ENCODE peak calls at places on chromosomes 3 and 15, in six cellular contexts. One of them, this sample, is unnamed.
A peak's percentile ranks its signal among the peaks of the same experiment; 100 is the strongest.

GRCh38 chr3:129474986-129475804 is 35.2 kb downstream of the IFT122 start:
- DNase-seq in H1: no peak
- DNase-seq in lower lobe of right lung: no peak
- DNase-seq in upper lobe of left lung: no peak
- DNase-seq in psoas muscle: no peak
- DNase-seq in AG04450: no peak
- DNase-seq in this sample: no peak

GRCh38 chr3:157188391-157188790 is 28.4 kb upstream of the CCNL1 start:
- DNase-seq in lower lobe of right lung: no peak
- DNase-seq in psoas muscle: no peak
- DNase-seq in AG04450: no peak
- DNase-seq in upper lobe of left lung: no peak
- DNase-seq in H1: no peak
- DNase-seq in this sample: no peak

GRCh38 chr3:15279671-15280402 is 52.5 kb downstream of the SH3BP5 start:
- DNase-seq in psoas muscle: no peak
- DNase-seq in H1: no peak
- DNase-seq in upper lobe of left lung: no peak
- DNase-seq in AG04450: no peak
- DNase-seq in lower lobe of right lung: no peak
- DNase-seq in this sample: no peak

GRCh38 chr3:308597-309321 is 112.2 kb downstream of the CHL1 start:
- DNase-seq in psoas muscle: no peak
- DNase-seq in AG04450: no peak
- DNase-seq in lower lobe of right lung: no peak
- DNase-seq in upper lobe of left lung: no peak
- DNase-seq in H1: no peak
- DNase-seq in this sample: peak; percentile 35

GRCh38 chr15:57045741-57046382 is 127.4 kb downstream of the TCF12 start:
- DNase-seq in lower lobe of right lung: no peak
- DNase-seq in psoas muscle: no peak
- DNase-seq in AG04450: no peak
- DNase-seq in upper lobe of left lung: no peak
- DNase-seq in H1: no peak
- DNase-seq in this sample: no peak

GRCh38 chr3:98962189-98962930 is 60.9 kb upstream of the DCBLD2 start:
- DNase-seq in H1: no peak
- DNase-seq in upper lobe of left lung: no peak
- DNase-seq in lower lobe of right lung: no peak
- DNase-seq in psoas muscle: no peak
- DNase-seq in AG04450: peak; percentile 77
- DNase-seq in this sample: no peak

GRCh38 chr3:89232155-89232554 is 124.7 kb downstream of the EPHA3 start:
- DNase-seq in upper lobe of left lung: no peak
- DNase-seq in psoas muscle: no peak
- DNase-seq in lower lobe of right lung: no peak
- DNase-seq in H1: no peak
- DNase-seq in AG04450: no peak
- DNase-seq in this sample: no peak

GRCh38 chr3:85164446-85164845 is 205.7 kb downstream of the CADM2 start:
- DNase-seq in lower lobe of right lung: no peak
- DNase-seq in upper lobe of left lung: no peak
- DNase-seq in psoas muscle: no peak
- DNase-seq in AG04450: no peak
- DNase-seq in H1: no peak
- DNase-seq in this sample: no peak

GRCh38 chr3:10505050-10505790 is at the start of gene ATP2B2:
- DNase-seq in lower lobe of right lung: no peak
- DNase-seq in H1: peak; percentile 64
- DNase-seq in upper lobe of left lung: no peak
- DNase-seq in psoas muscle: no peak
- DNase-seq in AG04450: no peak
- DNase-seq in this sample: no peak

GRCh38 chr15:75702431-75702830 is 10.2 kb downstream of the CSPG4 start:
- DNase-seq in lower lobe of right lung: no peak
- DNase-seq in psoas muscle: no peak
- DNase-seq in upper lobe of left lung: no peak
- DNase-seq in H1: no peak
- DNase-seq in AG04450: no peak
- DNase-seq in this sample: no peak

GRCh38 chr15:99753066-99753465 is 19.8 kb upstream of the LYSMD4 start:
- DNase-seq in AG04450: no peak
- DNase-seq in upper lobe of left lung: no peak
- DNase-seq in psoas muscle: no peak
- DNase-seq in lower lobe of right lung: no peak
- DNase-seq in H1: no peak
- DNase-seq in this sample: no peak

GRCh38 chr3:156831006-156831405 is 4.9 kb downstream of the LEKR1 start:
- DNase-seq in AG04450: no peak
- DNase-seq in upper lobe of left lung: no peak
- DNase-seq in lower lobe of right lung: no peak
- DNase-seq in H1: no peak
- DNase-seq in psoas muscle: no peak
- DNase-seq in this sample: no peak

GRCh38 chr3:64368163-64369025 is 143.1 kb upstream of the PRICKLE2 start:
- DNase-seq in lower lobe of right lung: no peak
- DNase-seq in upper lobe of left lung: no peak
- DNase-seq in psoas muscle: no peak
- DNase-seq in H1: no peak
- DNase-seq in AG04450: no peak
- DNase-seq in this sample: no peak

GRCh38 chr3:152835311-152836102 is 576 bp downstream of the P2RY1 start:
- DNase-seq in AG04450: no peak
- DNase-seq in lower lobe of right lung: peak; percentile 84
- DNase-seq in psoas muscle: peak; percentile 61
- DNase-seq in H1: peak; percentile 72
- DNase-seq in upper lobe of left lung: peak; percentile 50
- DNase-seq in this sample: peak; percentile 51

GRCh38 chr3:55936549-55937052 is 449.5 kb upstream of the WNT5A start:
- DNase-seq in upper lobe of left lung: no peak
- DNase-seq in lower lobe of right lung: no peak
- DNase-seq in psoas muscle: no peak
- DNase-seq in AG04450: no peak
- DNase-seq in H1: no peak
- DNase-seq in this sample: no peak

GRCh38 chr3:49900491-49901153 is 3.1 kb downstream of the MST1R start:
- DNase-seq in H1: no peak
- DNase-seq in AG04450: no peak
- DNase-seq in upper lobe of left lung: peak; percentile 86
- DNase-seq in lower lobe of right lung: peak; percentile 86
- DNase-seq in psoas muscle: peak; percentile 71
- DNase-seq in this sample: peak; percentile 95

GRCh38 chr15:25719101-25719985 is 143.8 kb downstream of the ATP10A start:
- DNase-seq in upper lobe of left lung: no peak
- DNase-seq in H1: no peak
- DNase-seq in lower lobe of right lung: no peak
- DNase-seq in psoas muscle: no peak
- DNase-seq in AG04450: no peak
- DNase-seq in this sample: peak; percentile 59

GRCh38 chr3:47161983-47162694 is 1.8 kb downstream of the SETD2 start:
- DNase-seq in H1: no peak
- DNase-seq in AG04450: no peak
- DNase-seq in psoas muscle: no peak
- DNase-seq in lower lobe of right lung: no peak
- DNase-seq in upper lobe of left lung: no peak
- DNase-seq in this sample: no peak

GRCh38 chr3:115428825-115429224 is 194.5 kb upstream of the GAP43 start:
- DNase-seq in H1: no peak
- DNase-seq in upper lobe of left lung: no peak
- DNase-seq in lower lobe of right lung: no peak
- DNase-seq in psoas muscle: no peak
- DNase-seq in AG04450: no peak
- DNase-seq in this sample: no peak

GRCh38 chr15:90099072-90099867 is 3.0 kb downstream of the IDH2 start:
- DNase-seq in upper lobe of left lung: no peak
- DNase-seq in psoas muscle: no peak
- DNase-seq in AG04450: no peak
- DNase-seq in lower lobe of right lung: no peak
- DNase-seq in H1: no peak
- DNase-seq in this sample: no peak

GRCh38 chr15:51649659-51650521 is 27.3 kb upstream of the DMXL2 start:
- DNase-seq in lower lobe of right lung: no peak
- DNase-seq in AG04450: peak; percentile 50
- DNase-seq in H1: no peak
- DNase-seq in upper lobe of left lung: no peak
- DNase-seq in psoas muscle: no peak
- DNase-seq in this sample: no peak

GRCh38 chr15:78739996-78740903 is 71.0 kb downstream of the ADAMTS7 start:
- DNase-seq in psoas muscle: peak; percentile 57
- DNase-seq in H1: peak; percentile 96
- DNase-seq in AG04450: no peak
- DNase-seq in lower lobe of right lung: peak; percentile 72
- DNase-seq in upper lobe of left lung: peak; percentile 68
- DNase-seq in this sample: peak; percentile 79

GRCh38 chr15:99438222-99438592 is 127.6 kb upstream of the MEF2A start:
- DNase-seq in upper lobe of left lung: no peak
- DNase-seq in lower lobe of right lung: no peak
- DNase-seq in H1: no peak
- DNase-seq in psoas muscle: no peak
- DNase-seq in AG04450: no peak
- DNase-seq in this sample: peak; percentile 52

GRCh38 chr3:127915937-127916480 is 977 bp downstream of the KBTBD12 start:
- DNase-seq in upper lobe of left lung: no peak
- DNase-seq in AG04450: no peak
- DNase-seq in psoas muscle: no peak
- DNase-seq in lower lobe of right lung: no peak
- DNase-seq in H1: no peak
- DNase-seq in this sample: no peak

GRCh38 chr3:127911421-127911931 is 3.6 kb upstream of the KBTBD12 start:
- DNase-seq in upper lobe of left lung: no peak
- DNase-seq in AG04450: no peak
- DNase-seq in psoas muscle: no peak
- DNase-seq in lower lobe of right lung: no peak
- DNase-seq in H1: no peak
- DNase-seq in this sample: no peak

GRCh38 chr3:127915115-127915936 is at the start of gene KBTBD12:
- DNase-seq in lower lobe of right lung: peak; percentile 57
- DNase-seq in psoas muscle: peak; percentile 79
- DNase-seq in AG04450: no peak
- DNase-seq in upper lobe of left lung: peak; percentile 35
- DNase-seq in H1: peak; percentile 73
- DNase-seq in this sample: no peak

GRCh38 chr3:127909646-127910045 is 5.4 kb upstream of the KBTBD12 start:
- DNase-seq in lower lobe of right lung: no peak
- DNase-seq in upper lobe of left lung: no peak
- DNase-seq in AG04450: no peak
- DNase-seq in psoas muscle: no peak
- DNase-seq in H1: no peak
- DNase-seq in this sample: no peak

DNA sequence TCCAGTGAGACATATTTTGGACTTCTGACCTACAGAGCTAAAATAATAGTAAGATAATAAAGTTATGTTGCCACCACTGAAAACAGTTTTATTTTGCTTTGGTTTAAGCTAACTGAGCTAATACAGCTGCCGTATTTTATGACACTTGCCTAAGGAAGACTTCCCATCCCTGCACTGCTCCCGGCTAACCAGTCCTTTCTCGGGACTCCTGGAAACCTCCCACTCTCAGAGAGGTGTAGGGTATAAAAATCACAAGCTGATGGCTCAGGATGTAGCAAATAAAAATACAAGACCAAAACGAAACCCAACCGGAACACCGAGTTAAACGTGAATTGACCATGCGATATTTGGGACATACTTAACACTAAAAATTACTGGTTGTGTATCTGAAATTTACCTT is 448 bp upstream of the KBTBD12 start:
- DNase-seq in upper lobe of left lung: no peak
- DNase-seq in psoas muscle: no peak
- DNase-seq in lower lobe of right lung: no peak
- DNase-seq in H1: no peak
- DNase-seq in AG04450: no peak
- DNase-seq in this sample: no peak
- H3K4me3 ChIP-seq in upper lobe of left lung: peak overlapping the region; percentile 34
- H3K4me3 ChIP-seq in psoas muscle: peak overlapping the region; percentile 75
- H3K4me3 ChIP-seq in lower lobe of right lung: peak overlapping the region; percentile 60
- H3K4me3 ChIP-seq in H1: no peak overlapping the region
- H3K4me3 ChIP-seq in AG04450: no peak overlapping the region
- H3K4me3 ChIP-seq in this sample: peak overlapping the region; percentile 19

DNA sequence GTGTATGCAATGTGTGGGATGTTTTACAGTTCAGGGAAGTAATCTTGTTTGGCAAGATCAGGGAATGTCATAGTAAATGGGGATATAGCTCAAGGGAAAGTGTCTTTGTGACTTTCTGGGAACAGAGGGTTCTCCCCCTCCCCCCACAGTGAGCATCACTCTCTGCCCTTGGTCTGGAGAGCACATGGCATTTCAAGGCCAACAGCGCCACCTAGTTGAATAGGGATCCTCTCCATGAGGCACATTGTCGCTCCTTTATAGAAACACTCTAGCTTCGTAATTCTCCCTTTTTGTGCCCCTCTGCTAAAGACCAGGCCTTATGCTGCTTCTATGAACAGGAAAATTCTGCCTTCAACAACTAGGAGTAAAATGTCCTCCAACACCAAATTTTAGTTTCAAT is 37.1 kb upstream of the ARNT2 start:
- DNase-seq in upper lobe of left lung: no peak
- DNase-seq in H1: peak; percentile 69
- DNase-seq in lower lobe of right lung: no peak
- DNase-seq in psoas muscle: no peak
- DNase-seq in AG04450: no peak
- DNase-seq in this sample: no peak
- TF ChIP-seq CTCF in upper lobe of left lung: no peak
- TF ChIP-seq CTCF in H1: peak; percentile 66
- TF ChIP-seq CTCF in lower lobe of right lung: no peak
- TF ChIP-seq CTCF in psoas muscle: no peak
- TF ChIP-seq CTCF in AG04450: peak; percentile 9
- TF ChIP-seq CTCF in this sample: no peak

GRCh38 chr3:58627580-58627894 is 39.0 kb downstream of the FAM3D start:
- DNase-seq in upper lobe of left lung: no peak
- DNase-seq in lower lobe of right lung: no peak
- DNase-seq in H1: no peak
- DNase-seq in psoas muscle: no peak
- DNase-seq in AG04450: no peak
- DNase-seq in this sample: no peak

GRCh38 chr3:58629629-58630028 is 36.9 kb downstream of the FAM3D start:
- DNase-seq in upper lobe of left lung: no peak
- DNase-seq in AG04450: no peak
- DNase-seq in H1: no peak
- DNase-seq in lower lobe of right lung: no peak
- DNase-seq in psoas muscle: no peak
- DNase-seq in this sample: no peak

GRCh38 chr3:58626841-58627579 is 39.6 kb downstream of the FAM3D start:
- DNase-seq in psoas muscle: no peak
- DNase-seq in AG04450: no peak
- DNase-seq in upper lobe of left lung: no peak
- DNase-seq in lower lobe of right lung: no peak
- DNase-seq in H1: no peak
- DNase-seq in this sample: no peak

GRCh38 chr3:58628823-58629562 is 37.6 kb downstream of the FAM3D start:
- DNase-seq in H1: no peak
- DNase-seq in psoas muscle: no peak
- DNase-seq in AG04450: peak; percentile 95
- DNase-seq in upper lobe of left lung: no peak
- DNase-seq in lower lobe of right lung: no peak
- DNase-seq in this sample: no peak

GRCh38 chr3:58627941-58628340 is 38.6 kb downstream of the FAM3D start:
- DNase-seq in lower lobe of right lung: no peak
- DNase-seq in psoas muscle: no peak
- DNase-seq in upper lobe of left lung: no peak
- DNase-seq in AG04450: no peak
- DNase-seq in H1: no peak
- DNase-seq in this sample: no peak
- H3K27ac ChIP-seq in lower lobe of right lung: peak overlapping the region; percentile 39
- H3K27ac ChIP-seq in psoas muscle: no peak overlapping the region
- H3K27ac ChIP-seq in upper lobe of left lung: peak overlapping the region; percentile 46
- H3K27ac ChIP-seq in AG04450: peak overlapping the region; percentile 79
- H3K27ac ChIP-seq in H1: no peak overlapping the region
- H3K27ac ChIP-seq in this sample: no peak overlapping the region

GRCh38 chr3:197002701-197003454 is 26.7 kb downstream of the MELTF start:
- DNase-seq in lower lobe of right lung: peak; percentile 92
- DNase-seq in AG04450: no peak
- DNase-seq in psoas muscle: peak; percentile 82
- DNase-seq in H1: peak; percentile 81
- DNase-seq in upper lobe of left lung: peak; percentile 87
- DNase-seq in this sample: peak; percentile 87
- H3K4me3 ChIP-seq in lower lobe of right lung: peak overlapping the region; percentile 68
- H3K4me3 ChIP-seq in AG04450: peak overlapping the region; percentile 66
- H3K4me3 ChIP-seq in psoas muscle: peak overlapping the region; percentile 75
- H3K4me3 ChIP-seq in H1: peak overlapping the region; percentile 27
- H3K4me3 ChIP-seq in upper lobe of left lung: peak overlapping the region; percentile 70
- H3K4me3 ChIP-seq in this sample: peak overlapping the region; percentile 66

This sample was measured in RWPE2.